ENCODE peak calls at places on chromosomes 5 and 9, in five cellular contexts. W, S, I, Q and X are unnamed samples.

GRCh38 chr9:16010221-16010620 is 457.4 kb downstream of the CCDC171 start:
- DNase-seq in W (no peak), S (no peak), I (no peak), Q (no peak), X (no peak)

GRCh38 chr9:38019731-38020130 is 49.3 kb downstream of the SHB start:
- DNase-seq in W (no peak), S (no peak), I (no peak), Q (no peak), X (no peak)

GRCh38 chr9:126386088-126386487 is 59.5 kb downstream of the MVB12B start:
- DNase-seq in W (peak), S (no peak), I (no peak), Q (peak), X (peak)

GRCh38 chr5:6626494-6626893 is 6.3 kb downstream of the NSUN2 start:
- DNase-seq in W (no peak), S (no peak), I (no peak), Q (no peak), X (no peak)

GRCh38 chr9:94819161-94819677 is 92.7 kb downstream of the AOPEP start:
- DNase-seq in W (no peak), S (no peak), I (no peak), Q (no peak), X (no peak)

GRCh38 chr9:133099726-133100517 is 21.1 kb downstream of the RALGDS start:
- DNase-seq in W (no peak), S (no peak), I (no peak), Q (no peak), X (no peak)

GRCh38 chr5:7886849-7887460 is 18.0 kb downstream of the MTRR start:
- DNase-seq in W (peak), S (no peak), I (no peak), Q (no peak), X (no peak)

GRCh38 chr9:120933310-120934044 is 6.9 kb upstream of the TRAF1 start:
- DNase-seq in W (no peak), S (no peak), I (peak), Q (no peak), X (no peak)

GRCh38 chr5:15604986-15605385 is 105.0 kb downstream of the FBXL7 start:
- DNase-seq in W (no peak), S (no peak), I (no peak), Q (no peak), X (no peak)

GRCh38 chr5:31639488-31640011 is 619 bp downstream of the PDZD2 start:
- DNase-seq in W (no peak), S (peak), I (no peak), Q (no peak), X (peak)

GRCh38 chr5:172860520-172861443 is 26.7 kb downstream of the ERGIC1 start:
- DNase-seq in W (no peak), S (no peak), I (no peak), Q (no peak), X (no peak)

GRCh38 chr9:121748727-121749546 is 97.5 kb downstream of the DAB2IP start:
- DNase-seq in W (peak), S (no peak), I (no peak), Q (no peak), X (no peak)

GRCh38 chr9:79583957-79584654 is 12.3 kb downstream of the TLE4 start:
- DNase-seq in W (no peak), S (no peak), I (no peak), Q (no peak), X (no peak)

GRCh38 chr9:125360621-125361020 is 99.0 kb downstream of the GAPVD1 start:
- DNase-seq in W (no peak), S (no peak), I (peak), Q (no peak), X (no peak)

GRCh38 chr9:33939924-33940874 is 108.5 kb downstream of the UBAP2 start:
- DNase-seq in W (peak), S (no peak), I (no peak), Q (no peak), X (no peak)

GRCh38 chr5:78782728-78783127 is 134.2 kb upstream of the LHFPL2 start:
- DNase-seq in W (no peak), S (no peak), I (no peak), Q (no peak), X (no peak)

GRCh38 chr9:21616082-21616778 is 134.1 kb upstream of the IFNE start:
- DNase-seq in W (no peak), S (no peak), I (no peak), Q (no peak), X (no peak)

GRCh38 chr5:59276886-59277514 is 616.5 kb downstream of the PDE4D start:
- DNase-seq in W (no peak), S (no peak), I (no peak), Q (no peak), X (no peak)

GRCh38 chr5:25094219-25094618 is 449.4 kb upstream of the CDH10 start:
- DNase-seq in W (no peak), S (no peak), I (no peak), Q (no peak), X (no peak)

GRCh38 chr5:56622146-56622545 is 193.2 kb upstream of the MAP3K1 start:
- DNase-seq in W (no peak), S (no peak), I (no peak), Q (no peak), X (no peak)

GRCh38 chr5:73018892-73019291 is 63.1 kb downstream of the FCHO2 start:
- DNase-seq in W (no peak), S (no peak), I (no peak), Q (no peak), X (no peak)

GRCh38 chr9:116152390-116152789 is 1.2 kb upstream of the PAPPA start:
- DNase-seq in W (peak), S (no peak), I (no peak), Q (no peak), X (no peak)

GRCh38 chr9:129697111-129697955 is 31.9 kb downstream of the PRRX2 start:
- DNase-seq in W (no peak), S (peak), I (no peak), Q (no peak), X (peak)

GRCh38 chr5:21071421-21071820 is 1083.4 kb upstream of the CDH18 start:
- DNase-seq in W (no peak), S (no peak), I (no peak), Q (no peak), X (no peak)

GRCh38 chr5:80346055-80346454 is 26.3 kb downstream of the SPZ1 start:
- DNase-seq in W (peak), S (no peak), I (no peak), Q (peak), X (peak)

GRCh38 chr9:137639303-137640051 is 20.7 kb downstream of the EHMT1 start:
- DNase-seq in W (no peak), S (no peak), I (no peak), Q (no peak), X (no peak)

GRCh38 chr9:77507212-77507961 is 140.7 kb downstream of the GNA14 start:
- DNase-seq in W (no peak), S (no peak), I (no peak), Q (no peak), X (no peak)

GRCh38 chr5:32585446-32586250 is at the start of gene SUB1:
- DNase-seq in W (peak), S (peak), I (peak), Q (peak), X (peak)

GRCh38 chr5:171661146-171661545 is 124.5 kb upstream of the SMIM23 start:
- DNase-seq in W (no peak), S (no peak), I (no peak), Q (no peak), X (no peak)

GRCh38 chr5:94409440-94409839 is 209.0 kb downstream of the KIAA0825 start:
- DNase-seq in W (no peak), S (no peak), I (no peak), Q (no peak), X (no peak)

GRCh38 chr5:72788851-72789505 is 27.5 kb upstream of the TNPO1 start:
- DNase-seq in W (peak), S (no peak), I (no peak), Q (no peak), X (no peak)

GRCh38 chr5:139438707-139439012 is 665 bp downstream of the DNAJC18 start:
- DNase-seq in W (no peak), S (peak), I (no peak), Q (no peak), X (no peak)

GRCh38 chr5:56264417-56265025 is 31.4 kb upstream of the ANKRD55 start:
- DNase-seq in W (peak), S (peak), I (no peak), Q (peak), X (peak)

GRCh38 chr5:41068169-41068568 is 3.0 kb downstream of the MROH2B start:
- DNase-seq in W (no peak), S (no peak), I (no peak), Q (no peak), X (no peak)

GRCh38 chr5:146799235-146800015 is 79.1 kb downstream of the PPP2R2B start:
- DNase-seq in W (no peak), S (no peak), I (no peak), Q (no peak), X (no peak)

GRCh38 chr9:1879501-1879900 is 135.6 kb upstream of the SMARCA2 start:
- DNase-seq in W (no peak), S (no peak), I (peak), Q (no peak), X (no peak)

GRCh38 chr9:88106492-88106891 is 31.8 kb downstream of the SPATA31C2 start:
- DNase-seq in W (no peak), S (no peak), I (no peak), Q (peak), X (no peak)

DNA sequence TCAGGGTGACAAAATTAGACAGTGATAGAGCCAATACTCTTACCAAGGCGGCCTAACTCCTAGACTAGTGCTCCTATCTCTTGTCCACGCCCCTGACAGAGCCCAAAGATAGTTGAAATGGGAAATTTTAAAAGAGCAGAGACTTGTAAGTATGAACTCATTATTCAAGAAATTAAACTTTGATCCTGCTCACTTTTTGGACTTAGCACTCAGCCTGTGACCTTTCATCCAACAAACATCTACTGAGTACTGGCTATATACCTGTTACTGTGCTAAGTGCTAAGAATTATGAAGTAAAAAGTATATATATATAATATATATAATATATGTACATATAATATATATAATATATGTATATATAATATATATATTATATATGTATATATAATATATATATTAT is 1.2 kb downstream of the INVS start:
- DNase-seq in W (no peak), S (no peak), I (no peak), Q (no peak), X (no peak)
- TF ChIP-seq SUZ12 in W (no peak), S (no peak), I (no peak), Q (no peak), X (no peak)

GRCh38 chr5:33827885-33828284 is 63.9 kb downstream of the ADAMTS12 start:
- DNase-seq in W (no peak), S (no peak), I (no peak), Q (no peak), X (no peak)
- TF ChIP-seq SUZ12 in W (no peak), S (no peak), I (no peak), Q (no peak), X (no peak)

GRCh38 chr5:77016962-77017361 is 13.2 kb upstream of the AGGF1 start:
- DNase-seq in W (no peak), S (no peak), I (no peak), Q (no peak), X (no peak)

GRCh38 chr5:77017668-77018067 is 12.5 kb upstream of the AGGF1 start:
- DNase-seq in W (no peak), S (no peak), I (no peak), Q (no peak), X (no peak)

GRCh38 chr5:77011498-77011897 is 18.7 kb upstream of the AGGF1 start:
- DNase-seq in W (no peak), S (no peak), I (no peak), Q (no peak), X (no peak)

GRCh38 chr5:77012601-77013000 is 17.6 kb upstream of the AGGF1 start:
- DNase-seq in W (no peak), S (no peak), I (no peak), Q (no peak), X (no peak)

GRCh38 chr5:77015938-77016569 is 14.2 kb upstream of the AGGF1 start:
- DNase-seq in W (peak), S (no peak), I (no peak), Q (peak), X (peak)
- TF ChIP-seq SUZ12 in W (no peak), S (no peak), I (no peak), Q (no peak), X (no peak)

DNA sequence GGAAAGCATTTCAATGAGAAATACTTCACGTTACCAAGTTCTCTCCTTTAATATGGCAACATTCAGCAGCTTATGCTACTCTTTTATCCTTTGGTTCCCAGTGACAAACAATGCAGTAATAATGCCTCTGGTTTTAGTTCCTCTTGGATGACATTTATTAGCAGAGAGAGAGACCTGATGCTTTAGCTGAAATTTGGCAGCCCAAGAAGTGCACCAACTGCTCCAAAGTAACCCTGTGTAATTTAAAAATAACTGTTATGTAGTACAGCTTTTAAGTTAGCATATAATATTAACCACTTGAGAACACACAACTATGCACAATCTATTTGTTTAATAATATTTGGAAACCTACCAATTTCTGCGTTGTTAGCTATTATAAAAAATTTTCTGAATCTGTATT is 21.8 kb downstream of the PANK3 start:
- DNase-seq in W (no peak), S (no peak), I (no peak), Q (no peak), X (no peak)
- TF ChIP-seq SUZ12 in W (no peak), S (no peak), I (no peak), Q (no peak), X (no peak)

GRCh38 chr9:36501727-36502126 is 71.0 kb upstream of the MELK start:
- DNase-seq in W (no peak), S (no peak), I (no peak), Q (no peak), X (no peak)

GRCh38 chr9:36503172-36504153 is 69.2 kb upstream of the MELK start:
- DNase-seq in W (no peak), S (no peak), I (no peak), Q (no peak), X (no peak)

GRCh38 chr9:36504154-36504550 is 68.5 kb upstream of the MELK start:
- DNase-seq in W (no peak), S (no peak), I (no peak), Q (no peak), X (no peak)

DNA sequence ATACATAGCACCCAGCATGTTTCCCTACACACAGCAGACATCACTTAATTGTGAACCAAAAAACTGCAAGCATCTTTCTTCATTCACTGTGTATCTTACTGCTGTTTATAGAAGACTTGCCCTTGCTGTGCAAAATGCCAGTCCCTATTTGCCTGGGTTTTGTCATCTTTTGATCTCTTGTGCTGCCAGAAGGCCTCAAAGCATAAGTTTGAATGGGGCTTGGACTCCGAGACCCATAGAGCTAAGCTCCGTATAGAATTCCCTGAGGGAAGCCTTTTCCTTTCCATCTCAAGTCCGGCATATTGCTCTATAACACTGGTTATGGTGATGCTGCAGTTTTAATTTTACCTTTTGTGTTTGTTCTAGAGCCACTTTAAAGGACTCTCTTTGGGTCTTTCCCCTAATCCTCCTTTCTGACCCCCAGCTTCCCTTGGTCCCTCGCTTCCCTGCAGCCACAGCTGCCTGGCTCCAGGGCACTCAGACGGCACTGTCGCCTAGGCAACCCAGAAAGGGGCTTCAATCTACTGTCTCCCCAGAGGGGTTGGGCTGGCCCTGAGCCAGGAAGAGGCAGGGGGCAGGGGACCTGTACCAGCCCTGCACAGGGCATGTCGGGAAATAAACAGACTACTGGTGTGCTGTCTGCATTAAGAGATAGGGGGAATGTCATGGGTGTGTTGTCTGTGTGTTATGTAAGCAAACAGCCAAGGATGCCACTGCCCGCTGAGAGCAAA is 73.4 kb upstream of the MELK start:
- DNase-seq in W (no peak), S (no peak), I (no peak), Q (no peak), X (no peak)
- TF ChIP-seq SUZ12 in W (no peak), S (no peak), I (no peak), Q (no peak), X (no peak)

DNA sequence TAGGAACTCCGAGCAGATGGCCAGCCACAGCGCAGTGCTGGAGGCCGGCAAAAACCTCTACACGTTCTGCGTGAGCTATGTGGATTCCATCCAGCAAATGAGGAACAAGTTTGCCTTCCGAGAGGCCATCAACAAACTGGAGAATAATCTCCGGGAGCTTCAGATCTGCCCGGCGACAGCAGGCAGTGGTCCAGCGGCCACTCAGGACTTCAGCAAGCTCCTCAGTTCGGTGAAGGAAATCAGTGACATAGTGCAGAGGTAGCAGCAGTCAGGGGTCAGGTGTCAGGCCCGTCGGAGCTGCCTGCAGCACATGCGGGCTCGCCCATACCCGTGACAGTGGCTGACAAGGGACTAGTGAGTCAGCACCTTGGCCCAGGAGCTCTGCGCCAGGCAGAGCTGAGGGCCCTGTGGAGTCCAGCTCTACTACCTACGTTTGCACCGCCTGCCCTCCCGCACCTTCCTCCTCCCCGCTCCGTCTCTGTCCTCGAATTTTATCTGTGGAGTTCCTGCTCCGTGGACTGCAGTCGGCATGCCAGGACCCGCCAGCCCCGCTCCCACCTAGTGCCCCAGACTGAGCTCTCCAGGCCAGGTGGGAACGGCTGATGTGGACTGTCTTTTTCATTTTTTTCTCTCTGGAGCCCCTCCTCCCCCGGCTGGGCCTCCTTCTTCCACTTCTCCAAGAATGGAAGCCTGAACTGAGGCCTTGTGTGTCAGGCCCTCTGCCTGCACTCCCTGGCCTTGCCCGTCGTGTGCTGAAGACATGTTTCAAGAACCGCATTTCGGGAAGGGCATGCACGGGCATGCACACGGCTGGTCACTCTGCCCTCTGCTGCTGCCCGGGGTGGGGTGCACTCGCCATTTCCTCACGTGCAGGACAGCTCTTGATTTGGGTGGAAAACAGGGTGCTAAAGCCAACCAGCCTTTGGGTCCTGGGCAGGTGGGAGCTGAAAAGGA is 10.9 kb downstream of the QRFP start:
- DNase-seq in W (no peak), S (no peak), I (no peak), Q (no peak), X (no peak)
- TF ChIP-seq SUZ12 in W (no peak), S (no peak), I (no peak), Q (no peak), X (no peak)

GRCh38 chr9:89974582-89974981 is 369.8 kb downstream of the GADD45G start:
- DNase-seq in W (no peak), S (no peak), I (no peak), Q (no peak), X (no peak)

GRCh38 chr9:89970701-89971100 is 365.9 kb downstream of the GADD45G start:
- DNase-seq in W (no peak), S (no peak), I (no peak), Q (no peak), X (no peak)

GRCh38 chr9:89969156-89969566 is 364.3 kb downstream of the GADD45G start:
- DNase-seq in W (peak), S (no peak), I (no peak), Q (no peak), X (no peak)

GRCh38 chr9:89967527-89967926 is 362.7 kb downstream of the GADD45G start:
- DNase-seq in W (no peak), S (no peak), I (no peak), Q (no peak), X (no peak)

GRCh38 chr9:89969881-89970639 is 365.2 kb downstream of the GADD45G start:
- DNase-seq in W (no peak), S (no peak), I (no peak), Q (no peak), X (no peak)
- TF ChIP-seq SUZ12 in W (no peak), S (no peak), I (no peak), Q (no peak), X (no peak)